ENCODE peak calls at places on chromosomes 16 and 17, in four cellular contexts. One of them, this sample, is unnamed.

GRCh38 chr16:46830417-46830901 is 521 bp downstream of the C16orf87 start:
- DNase-seq in natural killer cell: no peak
- DNase-seq in kidney glomerular epithelial cell: no peak
- DNase-seq in stimulated activated effector memory CD8-positive, alpha-beta T cell treated with anti-CD3 and anti-CD28 coated beads, Interleukin-12 subunit alpha, Interleukin-12 subunit beta, amount 100 ng/mL, for 72 hours: peak; percentile 33
- DNase-seq in this sample: no peak

GRCh38 chr17:76585649-76586593 is at the start of gene ST6GALNAC2:
- DNase-seq in natural killer cell: peak; percentile 23
- DNase-seq in kidney glomerular epithelial cell: no peak
- DNase-seq in stimulated activated effector memory CD8-positive, alpha-beta T cell treated with anti-CD3 and anti-CD28 coated beads, Interleukin-12 subunit alpha, Interleukin-12 subunit beta, amount 100 ng/mL, for 72 hours: peak; percentile 49
- DNase-seq in this sample: no peak

GRCh38 chr17:30093463-30094147 is 23.0 kb upstream of the NSRP1 start:
- DNase-seq in natural killer cell: no peak
- DNase-seq in kidney glomerular epithelial cell: peak; percentile 63
- DNase-seq in stimulated activated effector memory CD8-positive, alpha-beta T cell treated with anti-CD3 and anti-CD28 coated beads, Interleukin-12 subunit alpha, Interleukin-12 subunit beta, amount 100 ng/mL, for 72 hours: peak; percentile 48
- DNase-seq in this sample: no peak

GRCh38 chr17:78022425-78022824 is 63.9 kb downstream of the TNRC6C start:
- DNase-seq in natural killer cell: no peak
- DNase-seq in kidney glomerular epithelial cell: no peak
- DNase-seq in stimulated activated effector memory CD8-positive, alpha-beta T cell treated with anti-CD3 and anti-CD28 coated beads, Interleukin-12 subunit alpha, Interleukin-12 subunit beta, amount 100 ng/mL, for 72 hours: no peak
- DNase-seq in this sample: no peak

GRCh38 chr17:77644181-77644972 is 314.1 kb upstream of the TNRC6C start:
- DNase-seq in natural killer cell: no peak
- DNase-seq in kidney glomerular epithelial cell: no peak
- DNase-seq in stimulated activated effector memory CD8-positive, alpha-beta T cell treated with anti-CD3 and anti-CD28 coated beads, Interleukin-12 subunit alpha, Interleukin-12 subunit beta, amount 100 ng/mL, for 72 hours: no peak
- DNase-seq in this sample: no peak

GRCh38 chr17:7238418-7239090 is 703 bp downstream of the PHF23 start:
- DNase-seq in natural killer cell: peak; percentile 39
- DNase-seq in kidney glomerular epithelial cell: no peak
- DNase-seq in stimulated activated effector memory CD8-positive, alpha-beta T cell treated with anti-CD3 and anti-CD28 coated beads, Interleukin-12 subunit alpha, Interleukin-12 subunit beta, amount 100 ng/mL, for 72 hours: no peak
- DNase-seq in this sample: peak; percentile 52

GRCh38 chr17:39753514-39754160 is 15.9 kb downstream of the GRB7 start:
- DNase-seq in natural killer cell: no peak
- DNase-seq in kidney glomerular epithelial cell: no peak
- DNase-seq in stimulated activated effector memory CD8-positive, alpha-beta T cell treated with anti-CD3 and anti-CD28 coated beads, Interleukin-12 subunit alpha, Interleukin-12 subunit beta, amount 100 ng/mL, for 72 hours: peak; percentile 66
- DNase-seq in this sample: no peak

GRCh38 chr16:83701494-83701893 is 106.3 kb upstream of the HSBP1 start:
- DNase-seq in natural killer cell: no peak
- DNase-seq in kidney glomerular epithelial cell: peak; percentile 29
- DNase-seq in stimulated activated effector memory CD8-positive, alpha-beta T cell treated with anti-CD3 and anti-CD28 coated beads, Interleukin-12 subunit alpha, Interleukin-12 subunit beta, amount 100 ng/mL, for 72 hours: no peak
- DNase-seq in this sample: no peak

GRCh38 chr16:54430491-54431030 is 144.0 kb upstream of the IRX3 start:
- DNase-seq in natural killer cell: no peak
- DNase-seq in kidney glomerular epithelial cell: no peak
- DNase-seq in stimulated activated effector memory CD8-positive, alpha-beta T cell treated with anti-CD3 and anti-CD28 coated beads, Interleukin-12 subunit alpha, Interleukin-12 subunit beta, amount 100 ng/mL, for 72 hours: no peak
- DNase-seq in this sample: no peak

GRCh38 chr17:40422990-40423611 is 5.4 kb upstream of the TOP2A start:
- DNase-seq in natural killer cell: no peak
- DNase-seq in kidney glomerular epithelial cell: no peak
- DNase-seq in stimulated activated effector memory CD8-positive, alpha-beta T cell treated with anti-CD3 and anti-CD28 coated beads, Interleukin-12 subunit alpha, Interleukin-12 subunit beta, amount 100 ng/mL, for 72 hours: no peak
- DNase-seq in this sample: no peak

GRCh38 chr17:44872131-44872768 is 24.6 kb downstream of the HIGD1B start:
- DNase-seq in natural killer cell: no peak
- DNase-seq in kidney glomerular epithelial cell: no peak
- DNase-seq in stimulated activated effector memory CD8-positive, alpha-beta T cell treated with anti-CD3 and anti-CD28 coated beads, Interleukin-12 subunit alpha, Interleukin-12 subunit beta, amount 100 ng/mL, for 72 hours: no peak
- DNase-seq in this sample: no peak

GRCh38 chr16:86809458-86809955 is 231.2 kb downstream of the FOXL1 start:
- DNase-seq in natural killer cell: no peak
- DNase-seq in kidney glomerular epithelial cell: peak; percentile 95
- DNase-seq in stimulated activated effector memory CD8-positive, alpha-beta T cell treated with anti-CD3 and anti-CD28 coated beads, Interleukin-12 subunit alpha, Interleukin-12 subunit beta, amount 100 ng/mL, for 72 hours: no peak
- DNase-seq in this sample: no peak

GRCh38 chr17:82356028-82356427 is 3.0 kb upstream of the TEX19 start:
- DNase-seq in natural killer cell: no peak
- DNase-seq in kidney glomerular epithelial cell: peak; percentile 34
- DNase-seq in stimulated activated effector memory CD8-positive, alpha-beta T cell treated with anti-CD3 and anti-CD28 coated beads, Interleukin-12 subunit alpha, Interleukin-12 subunit beta, amount 100 ng/mL, for 72 hours: no peak
- DNase-seq in this sample: no peak

GRCh38 chr16:66360624-66361324 is 5.7 kb upstream of the CDH5 start:
- DNase-seq in natural killer cell: no peak
- DNase-seq in kidney glomerular epithelial cell: no peak
- DNase-seq in stimulated activated effector memory CD8-positive, alpha-beta T cell treated with anti-CD3 and anti-CD28 coated beads, Interleukin-12 subunit alpha, Interleukin-12 subunit beta, amount 100 ng/mL, for 72 hours: no peak
- DNase-seq in this sample: no peak